ENCODE peak calls at places on chromosomes 2 and 18, in eight cellular contexts. One of them, this sample, is unnamed.

GRCh38 chr2:74549685-74549971 is 4.1 kb downstream of the LOXL3 start:
- DNase-seq in adrenal gland: no peak
- DNase-seq in stomach: no peak
- DNase-seq in HCT116: no peak
- DNase-seq in GM12878: no peak
- DNase-seq in A549: no peak
- DNase-seq in uterus: no peak
- DNase-seq in IMR-90: no peak
- DNase-seq in this sample: no peak

GRCh38 chr18:28167835-28168349 is 9.0 kb downstream of the CDH2 start:
- DNase-seq in IMR-90: no peak
- DNase-seq in adrenal gland: no peak
- DNase-seq in HCT116: no peak
- DNase-seq in A549: no peak
- DNase-seq in stomach: no peak
- DNase-seq in GM12878: no peak
- DNase-seq in uterus: no peak
- DNase-seq in this sample: no peak

GRCh38 chr2:108061485-108062042 is 75.2 kb downstream of the SLC5A7 start:
- DNase-seq in GM12878: no peak
- DNase-seq in IMR-90: no peak
- DNase-seq in adrenal gland: no peak
- DNase-seq in uterus: no peak
- DNase-seq in stomach: no peak
- DNase-seq in A549: no peak
- DNase-seq in HCT116: no peak
- DNase-seq in this sample: no peak

GRCh38 chr2:180980943-180981898 is 816 bp downstream of the UBE2E3 start:
- DNase-seq in GM12878: no peak
- DNase-seq in A549: peak; percentile 18
- DNase-seq in HCT116: no peak
- DNase-seq in adrenal gland: peak; percentile 35
- DNase-seq in uterus: no peak
- DNase-seq in IMR-90: peak; percentile 44
- DNase-seq in stomach: peak; percentile 33
- DNase-seq in this sample: no peak

GRCh38 chr18:12943200-12943599 is 4.6 kb upstream of the SEH1L start:
- DNase-seq in stomach: no peak
- DNase-seq in HCT116: no peak
- DNase-seq in A549: no peak
- DNase-seq in uterus: no peak
- DNase-seq in GM12878: no peak
- DNase-seq in adrenal gland: no peak
- DNase-seq in IMR-90: peak; percentile 7
- DNase-seq in this sample: no peak

GRCh38 chr2:127103243-127104165 is 3.5 kb downstream of the BIN1 start:
- DNase-seq in stomach: no peak
- DNase-seq in GM12878: no peak
- DNase-seq in IMR-90: no peak
- DNase-seq in HCT116: no peak
- DNase-seq in uterus: no peak
- DNase-seq in A549: no peak
- DNase-seq in adrenal gland: peak; percentile 46
- DNase-seq in this sample: no peak

GRCh38 chr18:12061685-12062084 is 32.0 kb upstream of the ANKRD62 start:
- DNase-seq in A549: no peak
- DNase-seq in uterus: no peak
- DNase-seq in GM12878: no peak
- DNase-seq in HCT116: no peak
- DNase-seq in stomach: no peak
- DNase-seq in adrenal gland: no peak
- DNase-seq in IMR-90: no peak
- DNase-seq in this sample: no peak

GRCh38 chr2:39913648-39914456 is 134.8 kb upstream of the THUMPD2 start:
- DNase-seq in uterus: no peak
- DNase-seq in HCT116: peak; percentile 59
- DNase-seq in stomach: no peak
- DNase-seq in adrenal gland: peak; percentile 20
- DNase-seq in IMR-90: peak; percentile 88
- DNase-seq in A549: peak; percentile 73
- DNase-seq in GM12878: peak; percentile 7
- DNase-seq in this sample: no peak

GRCh38 chr2:171895781-171896180 is 1.7 kb upstream of the SLC25A12 start:
- DNase-seq in adrenal gland: no peak
- DNase-seq in HCT116: no peak
- DNase-seq in stomach: no peak
- DNase-seq in A549: no peak
- DNase-seq in IMR-90: no peak
- DNase-seq in GM12878: no peak
- DNase-seq in uterus: no peak
- DNase-seq in this sample: no peak

GRCh38 chr2:55862673-55863390 is 60.8 kb downstream of the EFEMP1 start:
- DNase-seq in uterus: peak; percentile 85
- DNase-seq in adrenal gland: peak; percentile 68
- DNase-seq in IMR-90: peak; percentile 100
- DNase-seq in GM12878: no peak
- DNase-seq in stomach: peak; percentile 33
- DNase-seq in A549: peak; percentile 94
- DNase-seq in HCT116: no peak
- DNase-seq in this sample: no peak

GRCh38 chr18:58800582-58800981 is 64.1 kb upstream of the ZNF532 start:
- DNase-seq in GM12878: peak; percentile 48
- DNase-seq in IMR-90: no peak
- DNase-seq in stomach: no peak
- DNase-seq in adrenal gland: no peak
- DNase-seq in HCT116: no peak
- DNase-seq in A549: no peak
- DNase-seq in uterus: no peak
- DNase-seq in this sample: no peak

GRCh38 chr2:25692737-25693445 is 19.5 kb upstream of the DTNB start:
- DNase-seq in IMR-90: no peak
- DNase-seq in GM12878: no peak
- DNase-seq in adrenal gland: no peak
- DNase-seq in A549: no peak
- DNase-seq in HCT116: no peak
- DNase-seq in uterus: no peak
- DNase-seq in stomach: no peak
- DNase-seq in this sample: no peak

GRCh38 chr18:11751305-11752115 is 62.4 kb downstream of the GNAL start:
- DNase-seq in uterus: no peak
- DNase-seq in HCT116: no peak
- DNase-seq in GM12878: no peak
- DNase-seq in stomach: no peak
- DNase-seq in adrenal gland: no peak
- DNase-seq in A549: no peak
- DNase-seq in IMR-90: no peak
- DNase-seq in this sample: no peak

GRCh38 chr18:25727281-25727680 is 363.1 kb downstream of the SS18 start:
- DNase-seq in HCT116: no peak
- DNase-seq in IMR-90: peak; percentile 28
- DNase-seq in stomach: no peak
- DNase-seq in GM12878: no peak
- DNase-seq in adrenal gland: no peak
- DNase-seq in uterus: no peak
- DNase-seq in A549: no peak
- DNase-seq in this sample: no peak

GRCh38 chr2:20398956-20399567 is 47.8 kb upstream of the RHOB start:
- DNase-seq in stomach: no peak
- DNase-seq in A549: no peak
- DNase-seq in IMR-90: peak; percentile 68
- DNase-seq in GM12878: no peak
- DNase-seq in uterus: no peak
- DNase-seq in HCT116: no peak
- DNase-seq in adrenal gland: peak; percentile 23
- DNase-seq in this sample: no peak

GRCh38 chr2:143110759-143111428 is 18.3 kb upstream of the ARHGAP15 start:
- DNase-seq in adrenal gland: peak; percentile 75
- DNase-seq in HCT116: peak; percentile 51
- DNase-seq in GM12878: peak; percentile 62
- DNase-seq in uterus: peak; percentile 43
- DNase-seq in A549: peak; percentile 66
- DNase-seq in stomach: peak; percentile 64
- DNase-seq in IMR-90: peak; percentile 50
- DNase-seq in this sample: no peak

GRCh38 chr2:70767094-70767698 is 804 bp downstream of the ADD2 start:
- DNase-seq in GM12878: no peak
- DNase-seq in IMR-90: no peak
- DNase-seq in uterus: no peak
- DNase-seq in A549: peak; percentile 42
- DNase-seq in stomach: no peak
- DNase-seq in HCT116: no peak
- DNase-seq in adrenal gland: no peak
- DNase-seq in this sample: no peak

GRCh38 chr2:74762789-74763188 is 71.1 kb upstream of the HK2 start:
- DNase-seq in uterus: no peak
- DNase-seq in HCT116: no peak
- DNase-seq in adrenal gland: no peak
- DNase-seq in A549: no peak
- DNase-seq in stomach: no peak
- DNase-seq in GM12878: no peak
- DNase-seq in IMR-90: no peak
- DNase-seq in this sample: no peak

GRCh38 chr2:127084611-127085031 is 22.3 kb downstream of the BIN1 start:
- DNase-seq in stomach: no peak
- DNase-seq in IMR-90: no peak
- DNase-seq in A549: no peak
- DNase-seq in HCT116: no peak
- DNase-seq in GM12878: no peak
- DNase-seq in uterus: no peak
- DNase-seq in adrenal gland: no peak
- DNase-seq in this sample: no peak

GRCh38 chr2:232655392-232655791 is 22.0 kb downstream of the EFHD1 start:
- DNase-seq in stomach: peak; percentile 30
- DNase-seq in adrenal gland: no peak
- DNase-seq in GM12878: no peak
- DNase-seq in A549: no peak
- DNase-seq in HCT116: no peak
- DNase-seq in IMR-90: no peak
- DNase-seq in uterus: no peak
- DNase-seq in this sample: no peak

GRCh38 chr2:168160897-168161296 is 86.5 kb downstream of the STK39 start:
- DNase-seq in IMR-90: no peak
- DNase-seq in stomach: no peak
- DNase-seq in A549: peak; percentile 54
- DNase-seq in adrenal gland: no peak
- DNase-seq in GM12878: no peak
- DNase-seq in HCT116: peak; percentile 69
- DNase-seq in uterus: no peak
- DNase-seq in this sample: no peak

GRCh38 chr2:187349328-187349944 is 98.6 kb downstream of the CALCRL start:
- DNase-seq in GM12878: no peak
- DNase-seq in adrenal gland: no peak
- DNase-seq in A549: no peak
- DNase-seq in HCT116: no peak
- DNase-seq in uterus: no peak
- DNase-seq in IMR-90: no peak
- DNase-seq in stomach: no peak
- DNase-seq in this sample: no peak

GRCh38 chr18:48781041-48781989 is 169.4 kb downstream of the SMAD7 start:
- DNase-seq in uterus: peak; percentile 68
- DNase-seq in stomach: peak; percentile 79
- DNase-seq in A549: no peak
- DNase-seq in IMR-90: peak; percentile 39
- DNase-seq in GM12878: no peak
- DNase-seq in HCT116: no peak
- DNase-seq in adrenal gland: peak; percentile 75
- DNase-seq in this sample: no peak

GRCh38 chr2:95158441-95158840 is 1.2 kb downstream of the ZNF514 start:
- DNase-seq in adrenal gland: no peak
- DNase-seq in A549: no peak
- DNase-seq in IMR-90: no peak
- DNase-seq in uterus: no peak
- DNase-seq in HCT116: no peak
- DNase-seq in GM12878: no peak
- DNase-seq in stomach: no peak
- DNase-seq in this sample: no peak

GRCh38 chr2:237456200-237456731 is 30.8 kb upstream of the MLPH start:
- DNase-seq in uterus: peak; percentile 78
- DNase-seq in A549: no peak
- DNase-seq in IMR-90: peak; percentile 96
- DNase-seq in GM12878: no peak
- DNase-seq in HCT116: no peak
- DNase-seq in adrenal gland: no peak
- DNase-seq in stomach: no peak
- DNase-seq in this sample: no peak
- H3K27ac ChIP-seq in uterus: peak overlapping the region; percentile 3
- H3K27ac ChIP-seq in A549: no peak overlapping the region
- H3K27ac ChIP-seq in IMR-90: peak overlapping the region; percentile 27
- H3K27ac ChIP-seq in GM12878: no peak overlapping the region
- H3K27ac ChIP-seq in HCT116: no peak overlapping the region
- H3K27ac ChIP-seq in adrenal gland: no peak overlapping the region
- H3K27ac ChIP-seq in stomach: no peak overlapping the region
- H3K27ac ChIP-seq in this sample: no peak overlapping the region

GRCh38 chr2:112138143-112139032 is at the start of gene FBLN7:
- DNase-seq in uterus: no peak
- DNase-seq in HCT116: no peak
- DNase-seq in A549: no peak
- DNase-seq in adrenal gland: peak; percentile 62
- DNase-seq in IMR-90: no peak
- DNase-seq in GM12878: no peak
- DNase-seq in stomach: no peak
- DNase-seq in this sample: no peak
- TF ChIP-seq POLR2A in uterus: no peak
- TF ChIP-seq POLR2A in HCT116: no peak
- TF ChIP-seq POLR2A in A549: no peak
- TF ChIP-seq POLR2A in adrenal gland: no peak
- TF ChIP-seq POLR2A in IMR-90: no peak
- TF ChIP-seq POLR2A in GM12878: no peak
- TF ChIP-seq POLR2A in stomach: no peak
- TF ChIP-seq POLR2A in this sample: no peak

GRCh38 chr2:134122610-134123009 is 131.3 kb upstream of the MGAT5 start:
- DNase-seq in GM12878: no peak
- DNase-seq in stomach: no peak
- DNase-seq in IMR-90: no peak
- DNase-seq in adrenal gland: no peak
- DNase-seq in A549: no peak
- DNase-seq in HCT116: no peak
- DNase-seq in uterus: no peak
- DNase-seq in this sample: no peak
- H3K4me1 ChIP-seq in GM12878: peaks cover 35% of the 10 kb centered on the region
- H3K4me1 ChIP-seq in stomach: peaks cover 82% of the 10 kb centered on the region
- H3K4me1 ChIP-seq in IMR-90: peaks cover 35% of the 10 kb centered on the region
- H3K4me1 ChIP-seq in adrenal gland: no peaks in the 10 kb centered on the region
- H3K4me1 ChIP-seq in A549: peaks cover 31% of the 10 kb centered on the region
- H3K4me1 ChIP-seq in HCT116: peaks cover 19% of the 10 kb centered on the region
- H3K4me1 ChIP-seq in uterus: no peaks in the 10 kb centered on the region
- H3K4me1 ChIP-seq in this sample: peaks cover 12% of the 10 kb centered on the region

DNA sequence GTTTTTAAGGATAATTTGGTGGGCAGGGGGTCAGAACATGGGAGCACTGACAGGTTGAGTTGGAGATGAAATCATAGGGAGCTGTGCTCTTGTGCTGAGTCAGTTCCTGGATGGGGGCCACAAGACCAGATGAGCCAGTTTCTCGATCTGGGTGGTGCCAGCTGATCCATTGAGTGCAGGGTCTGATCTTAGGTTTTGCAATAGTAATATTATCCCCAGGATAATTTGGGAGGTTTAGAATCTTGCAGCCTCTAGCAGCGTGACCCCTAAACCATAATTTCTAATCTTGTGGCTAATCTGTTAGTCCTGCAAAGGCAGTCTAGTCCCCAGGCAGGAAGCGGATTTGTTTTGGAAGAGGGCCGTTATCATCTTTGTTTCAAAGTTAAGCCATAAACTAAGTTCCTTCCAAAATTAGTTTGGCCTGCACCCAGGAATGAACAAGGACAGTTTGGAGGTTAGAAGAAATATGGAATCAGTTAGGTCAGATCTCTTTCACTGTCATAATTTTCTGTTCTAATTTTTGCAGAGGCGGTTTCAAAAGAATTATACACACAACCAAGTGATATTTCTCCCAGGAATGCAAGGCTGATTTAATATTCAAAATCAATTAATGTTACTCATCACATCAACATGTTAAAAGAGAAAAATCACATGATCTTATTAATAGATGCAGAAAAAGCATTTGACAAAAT is 23.0 kb downstream of the DBI start:
- DNase-seq in stomach: peak; percentile 75
- DNase-seq in uterus: no peak
- DNase-seq in HCT116: no peak
- DNase-seq in A549: no peak
- DNase-seq in IMR-90: peak; percentile 45
- DNase-seq in GM12878: no peak
- DNase-seq in adrenal gland: peak; percentile 83
- DNase-seq in this sample: no peak
- H3K27ac ChIP-seq in stomach: no peak overlapping the region
- H3K27ac ChIP-seq in uterus: no peak overlapping the region
- H3K27ac ChIP-seq in HCT116: no peak overlapping the region
- H3K27ac ChIP-seq in A549: no peak overlapping the region
- H3K27ac ChIP-seq in IMR-90: no peak overlapping the region
- H3K27ac ChIP-seq in GM12878: no peak overlapping the region
- H3K27ac ChIP-seq in adrenal gland: peak overlapping the region; percentile 37
- H3K27ac ChIP-seq in this sample: peak overlapping the region; percentile 22